ENCODE peak calls at places on chromosomes 6 and 20, in six cellular contexts. M is BE2C, B is HCT116, V is stomach, F is body of pancreas, G is fibroblast of lung. O is an unnamed sample. For H3K9me3 and H3K4me1, the result is how much of the 10 kb centered on the place peaks cover.

GRCh38 chr20:31570021-31570463 is 35.0 kb upstream of the ID1 start:
- DNase-seq in G (no peak), V (no peak), B (no peak), F (no peak), M (no peak), O (no peak)

GRCh38 chr6:144411506-144412165 is 126.5 kb downstream of the UTRN start:
- DNase-seq in F (no peak), B (no peak), V (no peak), G (no peak), M (no peak), O (no peak)

GRCh38 chr6:12162203-12162602 is 128.0 kb upstream of the EDN1 start:
- DNase-seq in F (no peak), G (no peak), B (no peak), M (no peak), V (no peak), O (no peak)

GRCh38 chr6:142693446-142693845 is 251.5 kb downstream of the HIVEP2 start:
- DNase-seq in M (no peak), V (no peak), F (no peak), B (no peak), G (peak), O (no peak)

GRCh38 chr6:114390176-114390575 is 47.4 kb upstream of the HS3ST5 start:
- DNase-seq in V (no peak), G (no peak), B (no peak), M (no peak), F (no peak), O (no peak)

GRCh38 chr6:114176726-114177125 is 166.1 kb downstream of the HS3ST5 start:
- DNase-seq in F (no peak), V (no peak), M (no peak), G (no peak), B (no peak), O (no peak)

GRCh38 chr20:11324990-11325389 is 592.7 kb upstream of the BTBD3 start:
- DNase-seq in G (no peak), V (no peak), M (no peak), B (no peak), F (no peak), O (no peak)

GRCh38 chr20:31606928-31607639 is 2.0 kb downstream of the ID1 start:
- DNase-seq in F (no peak), M (peak), V (peak), G (peak), B (peak), O (no peak)

GRCh38 chr6:133701633-133702331 is 187.1 kb upstream of the TCF21 start:
- DNase-seq in M (peak), B (no peak), V (no peak), G (peak), F (peak), O (no peak)

GRCh38 chr20:33549229-33549628 is 59.3 kb downstream of the CBFA2T2 start:
- DNase-seq in B (no peak), M (no peak), F (no peak), G (no peak), V (no peak), O (no peak)

GRCh38 chr20:59013031-59013951 is 5.9 kb upstream of the TUBB1 start:
- DNase-seq in V (peak), M (no peak), B (no peak), G (no peak), F (no peak), O (no peak)

GRCh38 chr6:157385482-157385881 is 4.5 kb downstream of the ZDHHC14 start:
- DNase-seq in V (no peak), G (no peak), B (no peak), F (no peak), M (no peak), O (no peak)

GRCh38 chr6:21634582-21634981 is 41.0 kb downstream of the SOX4 start:
- DNase-seq in M (no peak), B (no peak), F (peak), G (peak), V (no peak), O (peak)

GRCh38 chr6:36780517-36781210 is 58.6 kb downstream of the CPNE5 start:
- DNase-seq in V (no peak), F (peak), G (no peak), M (no peak), B (no peak), O (no peak)

GRCh38 chr6:166336847-166337246 is 5.5 kb downstream of the SFT2D1 start:
- DNase-seq in F (no peak), V (no peak), M (no peak), B (no peak), G (no peak), O (no peak)

GRCh38 chr6:156780117-156780641 is 3.0 kb downstream of the ARID1B start:
- DNase-seq in V (peak), F (peak), G (peak), B (peak), M (peak), O (peak)

GRCh38 chr6:116528800-116529199 is 16.7 kb downstream of the TRAPPC3L start:
- DNase-seq in F (no peak), G (no peak), B (no peak), V (no peak), M (no peak), O (no peak)

GRCh38 chr20:36571564-36572504 is 1.6 kb upstream of the TGIF2 start:
- DNase-seq in F (no peak), B (no peak), M (no peak), V (no peak), G (no peak), O (no peak)

GRCh38 chr6:98958791-98959190 is 11.0 kb upstream of the FBXL4 start:
- DNase-seq in B (no peak), V (no peak), F (no peak), M (no peak), G (no peak), O (no peak)

GRCh38 chr6:26536571-26537159 is 1.5 kb upstream of the HMGN4 start:
- DNase-seq in M (peak), G (peak), V (no peak), B (no peak), F (peak), O (peak)

DNA sequence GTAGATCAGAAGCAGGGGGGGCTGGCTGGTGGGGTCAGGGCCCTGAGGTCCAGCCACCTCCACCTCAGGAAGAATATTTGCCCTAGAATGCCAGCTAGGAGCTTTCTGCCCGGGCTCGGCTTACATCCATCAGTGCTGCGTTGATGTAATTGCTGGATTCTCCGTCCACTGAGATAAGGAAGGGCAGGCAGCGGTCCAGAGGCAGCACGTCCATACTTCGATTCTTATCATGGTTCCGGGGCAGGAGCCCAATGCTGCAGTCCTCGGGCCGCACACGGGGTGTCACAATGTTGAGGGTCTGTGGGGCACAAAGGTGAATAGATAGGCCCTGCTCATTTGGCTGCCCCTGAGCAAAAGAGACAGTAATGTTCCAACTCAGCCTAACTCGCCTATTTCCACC is 483.8 kb upstream of the CHD6 start:
- DNase-seq in M (peak), V (no peak), F (no peak), B (no peak), G (no peak), O (no peak)
- H3K9me3 ChIP-seq in M (under half), V (under half), F (under half), B (under half), G (under half), O (under half)

GRCh38 chr20:53658973-53659372 is 65.3 kb upstream of the ZNF217 start:
- DNase-seq in G (no peak), M (no peak), F (no peak), V (no peak), B (no peak), O (no peak)

GRCh38 chr20:53657289-53657678 is 63.6 kb upstream of the ZNF217 start:
- DNase-seq in B (no peak), F (no peak), M (no peak), G (no peak), V (no peak), O (no peak)

GRCh38 chr20:53656653-53657288 is 63.1 kb upstream of the ZNF217 start:
- DNase-seq in G (peak), B (no peak), F (no peak), M (no peak), V (no peak), O (no peak)

GRCh38 chr20:53658327-53658726 is 64.7 kb upstream of the ZNF217 start:
- DNase-seq in B (no peak), G (no peak), M (no peak), V (no peak), F (no peak), O (no peak)

DNA sequence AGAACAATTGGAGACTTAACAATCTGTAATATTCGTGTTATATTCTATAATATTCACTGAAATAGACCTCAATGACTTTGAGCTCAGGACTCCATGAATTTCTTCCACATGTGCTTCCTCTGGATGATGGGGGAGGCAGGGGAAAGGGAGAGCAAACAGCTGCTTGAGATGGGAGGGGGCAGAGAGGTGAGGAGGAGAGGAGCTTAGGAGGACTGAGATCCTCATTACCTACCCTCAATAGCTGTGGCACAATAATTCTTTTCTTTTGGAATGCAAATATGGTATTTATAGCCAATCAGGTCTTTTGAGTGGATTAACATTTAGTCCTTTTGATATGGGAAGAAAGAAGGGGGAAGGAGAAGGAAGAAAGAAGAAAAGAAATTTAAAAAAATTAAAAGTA is 64.1 kb upstream of the ZNF217 start:
- DNase-seq in M (no peak), G (no peak), V (no peak), F (no peak), B (no peak), O (no peak)
- H3K4me1 ChIP-seq in M (under half), G (under half), V (under half), F (under half), B (under half), O (under half)

GRCh38 chr20:4195499-4195898 is 180.1 kb upstream of the RNF24 start:
- DNase-seq in G (peak), B (no peak), V (no peak), M (peak), F (no peak), O (no peak)
- TF ChIP-seq CTCF in G (peak), B (no peak), V (no peak), M (peak), F (peak), O (peak)

GRCh38 chr6:19033683-19034082 is 646.5 kb downstream of the RNF144B start:
- DNase-seq in V (no peak), B (no peak), G (no peak), M (no peak), F (no peak), O (no peak)
- H3K9me3 ChIP-seq in V (under half), B (under half), G (under half), M (under half), F (under half), O (under half)

GRCh38 chr20:50654899-50655298 is 36.4 kb downstream of the RIPOR3 start:
- DNase-seq in F (no peak), B (no peak), M (no peak), V (no peak), G (no peak), O (no peak)
- H3K4me1 ChIP-seq in F (under half), B (under half), M (under half), V (under half), G (under half), O (under half)

DNA sequence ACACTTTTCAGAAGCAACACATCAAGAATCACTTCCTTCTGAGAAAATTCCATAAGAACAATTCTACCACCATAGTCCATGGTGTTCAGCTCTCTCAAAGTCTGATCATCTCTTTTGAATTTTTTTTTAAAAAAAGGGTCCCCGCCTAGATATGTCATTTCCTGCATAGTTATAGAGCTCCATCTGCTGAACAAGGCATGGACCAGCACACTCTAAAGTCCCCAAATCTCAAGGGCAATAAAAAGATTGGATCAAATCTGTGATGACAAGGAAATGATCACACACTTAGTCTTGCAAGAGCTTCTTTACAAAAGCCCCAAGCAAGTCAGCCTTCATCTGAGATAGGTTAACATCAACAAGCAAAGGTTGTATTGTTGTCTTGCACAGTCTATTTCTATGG is 100.7 kb upstream of the STMND1 start:
- DNase-seq in B (no peak), G (peak), M (no peak), V (no peak), F (no peak), O (no peak)
- TF ChIP-seq CTCF in B (peak), G (peak), M (no peak), V (no peak), F (no peak), O (no peak)

GRCh38 chr20:55530763-55531162 is 474.6 kb downstream of the CBLN4 start:
- DNase-seq in G (no peak), B (no peak), V (no peak), F (no peak), M (no peak), O (no peak)
- H3K9me3 ChIP-seq in G (under half), B (under half), V (under half), F (under half), M (under half), O (under half)

DNA sequence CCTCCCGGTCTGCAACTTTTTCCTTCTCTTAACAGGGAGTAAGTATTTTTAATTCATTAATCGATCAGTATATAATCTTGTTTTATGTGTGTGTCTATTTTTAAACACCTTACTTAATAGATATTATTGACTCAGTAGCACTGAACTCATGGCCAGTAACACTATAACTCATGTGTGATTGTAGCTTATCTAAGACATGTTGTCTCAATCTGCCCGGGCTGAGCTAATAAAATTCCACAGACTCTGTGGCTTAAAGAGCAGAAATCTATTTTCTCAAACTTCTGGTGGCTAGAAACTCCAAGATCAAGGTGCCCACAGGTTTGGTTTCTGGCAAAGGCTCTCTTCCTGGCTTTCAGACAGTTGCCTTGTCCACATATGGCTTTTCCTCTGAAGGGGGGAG is 68.8 kb upstream of the TNFAIP3 start:
- DNase-seq in B (no peak), M (no peak), F (no peak), G (no peak), V (no peak), O (no peak)
- H3K4me1 ChIP-seq in B (under half), M (under half), F (under half), G (under half), V (under half), O (under half)